ENCODE peak calls at places on chromosomes 16 and 17, in ten cellular contexts. X, G, T, B, W, C, Q, N, F and O are unnamed samples. For H3K27me3, the result is how much of the 10 kb centered on the place peaks cover.

GRCh38 chr16:30142672-30143346 is 19.8 kb upstream of the MAPK3 start:
- DNase-seq in N (no peak), W (no peak), T (no peak), B (no peak), X (no peak), C (no peak), F (no peak), Q (no peak), G (peak), O (no peak)

GRCh38 chr17:39553326-39553945 is 54.3 kb downstream of the NEUROD2 start:
- DNase-seq in F (no peak), N (no peak), T (no peak), G (no peak), C (no peak), B (no peak), Q (no peak), W (no peak), X (no peak), O (no peak)

GRCh38 chr16:8863594-8864424 is 5.0 kb downstream of the CARHSP1 start:
- DNase-seq in Q (no peak), C (no peak), X (peak), N (no peak), T (peak), W (peak), B (no peak), G (peak), F (peak), O (no peak)

GRCh38 chr16:87409153-87409552 is 17.0 kb downstream of the MAP1LC3B start:
- DNase-seq in W (no peak), C (no peak), N (peak), G (no peak), X (no peak), B (no peak), T (no peak), F (no peak), Q (no peak), O (no peak)

GRCh38 chr17:1695365-1695764 is 10.7 kb upstream of the PRPF8 start:
- DNase-seq in G (no peak), W (no peak), C (no peak), B (no peak), X (no peak), N (no peak), T (no peak), F (no peak), Q (no peak), O (no peak)

GRCh38 chr17:58960068-58960467 is 146.6 kb downstream of the TRIM37 start:
- DNase-seq in G (peak), C (no peak), B (peak), W (no peak), N (no peak), X (no peak), T (peak), F (peak), Q (no peak), O (no peak)

GRCh38 chr17:14926526-14927122 is 338.5 kb downstream of the PMP22 start:
- DNase-seq in T (peak), N (no peak), W (no peak), B (peak), Q (peak), X (peak), C (peak), G (peak), F (peak), O (no peak)

GRCh38 chr17:43958953-43959352 is 5.2 kb upstream of the PYY start:
- DNase-seq in N (no peak), W (no peak), G (no peak), X (no peak), T (no peak), Q (no peak), F (no peak), B (no peak), C (no peak), O (no peak)

GRCh38 chr17:42120161-42121065 is 754 bp downstream of the KAT2A start:
- DNase-seq in C (no peak), G (no peak), F (peak), W (no peak), Q (no peak), X (no peak), N (no peak), T (no peak), B (no peak), O (no peak)

GRCh38 chr17:69057280-69057679 is 3.4 kb downstream of the ABCA9 start:
- DNase-seq in Q (no peak), N (no peak), F (no peak), W (no peak), B (no peak), X (no peak), T (no peak), C (no peak), G (no peak), O (no peak)

GRCh38 chr16:3963203-3963602 is 82.7 kb upstream of the CREBBP start:
- DNase-seq in B (no peak), C (no peak), W (no peak), G (peak), Q (no peak), N (no peak), X (no peak), F (no peak), T (no peak), O (no peak)

GRCh38 chr17:57669671-57670529 is 75.2 kb downstream of the CCDC182 start:
- DNase-seq in W (no peak), G (no peak), X (no peak), T (no peak), N (no peak), C (no peak), F (no peak), B (no peak), Q (no peak), O (no peak)

GRCh38 chr16:87470332-87470731 is 22.5 kb downstream of the ZCCHC14 start:
- DNase-seq in F (no peak), B (no peak), G (no peak), N (no peak), Q (no peak), C (no peak), X (no peak), T (no peak), W (no peak), O (no peak)

GRCh38 chr16:73040136-73040535 is 7.8 kb downstream of the ZFHX3 start:
- DNase-seq in B (no peak), C (peak), W (no peak), G (peak), Q (no peak), F (no peak), X (no peak), N (no peak), T (no peak), O (no peak)
- H3K27me3 ChIP-seq in B (under half), C (under half), W (under half), G (under half), Q (under half), F (under half), X (under half), N (under half), T (under half), O (under half)

GRCh38 chr17:33292981-33293867 is at the start of gene ASIC2:
- DNase-seq in C (no peak), X (peak), T (no peak), F (peak), G (peak), N (no peak), W (no peak), Q (peak), B (no peak), O (no peak)
- H3K4me3 ChIP-seq in C (peak), X (peak), T (no peak), F (peak), G (no peak), N (peak), W (peak), Q (no peak), B (peak), O (peak)

GRCh38 chr16:52372313-52372712 is 174.6 kb downstream of the TOX3 start:
- DNase-seq in G (peak), C (no peak), Q (no peak), N (no peak), T (no peak), W (no peak), X (no peak), F (no peak), B (no peak), O (no peak)
- H3K27ac ChIP-seq in G (no peak), C (no peak), Q (no peak), N (no peak), T (no peak), W (no peak), X (no peak), F (no peak), B (no peak), O (no peak)

DNA sequence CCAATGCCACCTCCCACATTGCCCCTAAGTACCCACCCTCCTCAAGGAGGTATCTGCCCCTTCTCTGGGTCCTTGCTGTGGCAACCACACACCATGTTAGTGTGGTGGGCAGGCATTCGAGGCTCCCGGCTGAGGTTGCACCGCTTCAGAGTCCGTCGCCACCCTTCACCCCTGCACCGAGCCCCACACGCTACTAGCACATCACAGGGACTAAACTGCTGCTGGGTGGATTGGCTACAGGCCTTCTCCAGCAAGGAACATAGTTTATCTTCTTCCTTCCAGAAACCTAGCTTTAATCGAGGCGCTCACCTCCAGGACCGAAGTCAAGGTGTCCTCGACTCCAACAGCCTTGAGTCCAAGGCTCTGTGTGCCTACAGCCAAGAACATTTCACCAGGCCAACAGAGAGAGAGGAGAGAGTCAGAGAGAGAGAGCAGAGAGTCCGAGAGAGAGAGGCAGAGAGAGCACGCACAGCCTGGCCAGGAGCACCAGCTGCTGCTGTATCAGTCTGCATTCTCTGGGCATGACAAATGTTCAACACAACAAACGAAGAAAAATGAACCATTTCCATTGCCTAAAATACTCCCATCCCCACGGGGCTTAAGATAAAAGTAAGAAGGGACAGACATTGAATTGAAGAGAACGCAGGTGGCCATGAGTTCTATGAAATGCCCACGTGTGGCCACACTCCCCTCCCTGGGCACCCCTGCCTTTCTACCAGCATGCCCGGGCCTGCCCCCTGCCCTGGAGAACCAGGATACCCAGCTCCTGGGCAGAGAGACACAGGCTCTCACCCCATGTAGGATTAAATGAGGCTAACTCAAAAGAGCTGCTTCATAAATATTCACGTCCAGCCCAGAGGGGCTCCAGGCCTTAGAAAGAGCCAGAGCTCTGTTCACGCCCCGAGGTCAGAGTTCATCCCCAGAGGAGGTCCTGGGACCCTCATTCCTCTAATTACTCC is 94.9 kb downstream of the RBFOX3 start:
- DNase-seq in C (no peak), F (no peak), B (no peak), G (no peak), T (no peak), X (no peak), W (no peak), N (no peak), Q (no peak), O (no peak)
- H3K27me3 ChIP-seq in C (under half), F (under half), B (under half), G (under half), T (under half), X (under half), W (under half), N (under half), Q (under half), O (under half)

GRCh38 chr17:29363716-29364115 is 26.4 kb upstream of the TAOK1 start:
- DNase-seq in X (no peak), W (no peak), B (no peak), N (no peak), T (no peak), C (no peak), Q (no peak), G (no peak), F (no peak), O (no peak)

GRCh38 chr17:29369831-29370735 is 20.1 kb upstream of the TAOK1 start:
- DNase-seq in X (peak), T (peak), B (peak), N (no peak), C (peak), G (peak), W (no peak), F (peak), Q (peak), O (no peak)

GRCh38 chr17:29368926-29369325 is 21.2 kb upstream of the TAOK1 start:
- DNase-seq in G (peak), F (peak), W (no peak), C (no peak), N (peak), B (no peak), Q (peak), T (no peak), X (no peak), O (no peak)

GRCh38 chr17:29364691-29365090 is 25.5 kb upstream of the TAOK1 start:
- DNase-seq in N (no peak), W (no peak), T (no peak), Q (no peak), B (no peak), F (no peak), X (no peak), C (no peak), G (no peak), O (no peak)

GRCh38 chr17:29368161-29368560 is 22.0 kb upstream of the TAOK1 start:
- DNase-seq in G (no peak), B (no peak), T (no peak), Q (no peak), X (no peak), F (no peak), N (no peak), W (no peak), C (no peak), O (no peak)
- H3K4me3 ChIP-seq in G (no peak), B (no peak), T (no peak), Q (no peak), X (no peak), F (no peak), N (no peak), W (no peak), C (no peak), O (no peak)

GRCh38 chr17:50117202-50118040 is 12.5 kb downstream of the SAMD14 start:
- DNase-seq in X (peak), Q (no peak), W (no peak), N (peak), T (peak), F (peak), G (peak), C (no peak), B (no peak), O (no peak)
- H3K27ac ChIP-seq in X (peak), Q (no peak), W (no peak), N (no peak), T (no peak), F (no peak), G (peak), C (peak), B (no peak), O (peak)

GRCh38 chr16:83473109-83473508 is 334.7 kb upstream of the HSBP1 start:
- DNase-seq in B (no peak), T (no peak), F (no peak), X (no peak), N (no peak), W (no peak), Q (no peak), G (no peak), C (no peak), O (no peak)
- H3K27me3 ChIP-seq in B (under half), T (under half), F (under half), X (under half), N (under half), W (under half), Q (under half), G (under half), C (under half), O (under half)

DNA sequence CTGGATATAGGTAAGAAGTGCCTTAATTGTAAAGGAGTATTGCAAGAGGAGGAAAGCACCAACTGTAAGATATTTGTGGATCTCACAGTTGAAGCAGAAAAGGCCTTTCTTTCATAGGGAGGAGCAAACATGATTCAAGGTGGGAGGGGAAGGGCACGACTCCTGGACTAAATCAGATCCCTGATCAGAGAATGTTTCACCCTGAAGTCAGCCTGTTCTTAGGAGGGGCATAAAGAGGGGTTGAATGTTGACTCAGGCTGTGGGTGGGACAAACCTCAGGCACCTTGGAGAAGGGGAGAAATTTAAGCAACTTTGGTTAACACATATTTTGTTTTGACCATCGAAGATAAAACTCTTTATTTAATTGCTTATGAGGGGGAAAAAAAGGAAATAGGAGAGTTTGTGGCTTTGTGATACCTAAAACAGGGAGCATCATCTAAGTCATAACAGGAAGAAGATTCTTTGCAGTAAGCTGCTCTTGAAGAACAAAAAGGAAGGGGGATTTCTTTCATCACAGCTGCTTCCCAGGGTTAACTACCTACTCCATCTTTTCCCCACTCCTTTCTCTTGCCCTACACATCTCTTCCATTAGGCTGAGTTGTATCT is 158.6 kb upstream of the ZNF267 start:
- DNase-seq in B (no peak), N (no peak), Q (no peak), F (no peak), G (peak), W (no peak), T (no peak), C (no peak), X (no peak), O (no peak)
- H3K4me3 ChIP-seq in B (no peak), N (peak), Q (peak), F (peak), G (no peak), W (no peak), T (no peak), C (no peak), X (no peak), O (no peak)

GRCh38 chr16:70478169-70478568 is 23.8 kb downstream of the FCSK start:
- DNase-seq in T (no peak), G (no peak), Q (no peak), X (no peak), B (no peak), C (no peak), F (no peak), N (no peak), W (no peak), O (no peak)
- H3K27ac ChIP-seq in T (no peak), G (no peak), Q (no peak), X (peak), B (no peak), C (no peak), F (no peak), N (peak), W (no peak), O (no peak)

GRCh38 chr17:50627782-50628601 is 6.7 kb upstream of the ABCC3 start:
- DNase-seq in Q (no peak), T (peak), C (no peak), X (no peak), G (peak), B (no peak), W (no peak), N (no peak), F (peak), O (no peak)
- H3K27me3 ChIP-seq in Q (under half), T (under half), C (under half), X (under half), G (under half), B (under half), W (half or more), N (half or more), F (under half), O (under half)